ENCODE peak calls at places on chromosomes 5 and 9, in four cellular contexts. Y is H1, U is mesendoderm, O is IMR-90. I is an unnamed sample.

GRCh38 chr9:6708732-6709131 is 49.0 kb upstream of the KDM4C start:
- DNase-seq in Y (no peak), U (peak), O (no peak), I (no peak)

GRCh38 chr9:121182976-121183375 is 18.7 kb downstream of the RAB14 start:
- DNase-seq in Y (no peak), U (no peak), O (no peak), I (no peak)

GRCh38 chr9:36936498-36936831 is 97.6 kb downstream of the PAX5 start:
- DNase-seq in Y (no peak), U (no peak), O (no peak), I (no peak)

GRCh38 chr5:140255460-140256157 is 47.3 kb downstream of the PFDN1 start:
- DNase-seq in Y (no peak), U (no peak), O (no peak), I (no peak)

GRCh38 chr5:159316519-159317383 is 13.5 kb downstream of the IL12B start:
- DNase-seq in Y (no peak), U (peak), O (peak), I (peak)

GRCh38 chr5:14699807-14700400 is 35.4 kb downstream of the OTULIN start:
- DNase-seq in Y (no peak), U (no peak), O (no peak), I (no peak)

GRCh38 chr5:179802207-179802883 is 4.3 kb downstream of the MGAT4B start:
- DNase-seq in Y (no peak), U (no peak), O (no peak), I (no peak)

GRCh38 chr9:122119166-122119521 is 26.0 kb upstream of the TTLL11 start:
- DNase-seq in Y (no peak), U (no peak), O (no peak), I (no peak)

GRCh38 chr9:124215551-124215910 is 42.2 kb upstream of the NEK6 start:
- DNase-seq in Y (no peak), U (no peak), O (no peak), I (no peak)

GRCh38 chr5:98638111-98638510 is 135.4 kb upstream of the RGMB start:
- DNase-seq in Y (no peak), U (no peak), O (no peak), I (no peak)

GRCh38 chr5:126015244-126016054 is 407.8 kb upstream of the GRAMD2B start:
- DNase-seq in Y (no peak), U (peak), O (peak), I (no peak)

GRCh38 chr9:468766-469496 is 254.3 kb downstream of the DOCK8 start:
- DNase-seq in Y (no peak), U (no peak), O (no peak), I (no peak)

GRCh38 chr5:167011196-167011595 is 1280.2 kb upstream of the WWC1 start:
- DNase-seq in Y (no peak), U (no peak), O (no peak), I (no peak)

GRCh38 chr5:44332360-44332971 is 56.8 kb downstream of the FGF10 start:
- DNase-seq in Y (no peak), U (peak), O (peak), I (no peak)

GRCh38 chr5:123454236-123454911 is 31.2 kb upstream of the CEP120 start:
- DNase-seq in Y (no peak), U (no peak), O (peak), I (no peak)

GRCh38 chr5:179303801-179304200 is 41.5 kb downstream of the ADAMTS2 start:
- DNase-seq in Y (no peak), U (no peak), O (no peak), I (no peak)

GRCh38 chr5:54761213-54761701 is 224.1 kb downstream of the ESM1 start:
- DNase-seq in Y (no peak), U (no peak), O (peak), I (no peak)

GRCh38 chr5:126335871-126336270 is 87.3 kb upstream of the GRAMD2B start:
- DNase-seq in Y (no peak), U (no peak), O (peak), I (no peak)

GRCh38 chr9:6439051-6439703 is 26.2 kb downstream of the UHRF2 start:
- DNase-seq in Y (no peak), U (no peak), O (no peak), I (no peak)

GRCh38 chr5:168843277-168843997 is 264.3 kb upstream of the PANK3 start:
- DNase-seq in Y (no peak), U (no peak), O (no peak), I (no peak)

GRCh38 chr9:129012893-129013448 is 15.2 kb downstream of the SH3GLB2 start:
- DNase-seq in Y (no peak), U (no peak), O (no peak), I (no peak)
- H3K23ac ChIP-seq in Y (no peak), U (no peak), O (no peak), I (no peak)

GRCh38 chr5:3905521-3905920 is 309.9 kb downstream of the IRX1 start:
- DNase-seq in Y (no peak), U (no peak), O (no peak), I (no peak)

GRCh38 chr5:3899093-3899492 is 303.5 kb downstream of the IRX1 start:
- DNase-seq in Y (no peak), U (peak), O (no peak), I (no peak)

GRCh38 chr5:3905031-3905430 is 309.4 kb downstream of the IRX1 start:
- DNase-seq in Y (no peak), U (no peak), O (no peak), I (no peak)

GRCh38 chr5:3904584-3904983 is 309.0 kb downstream of the IRX1 start:
- DNase-seq in Y (no peak), U (no peak), O (no peak), I (no peak)
- H3K56ac ChIP-seq in Y (no peak), U (no peak), O (no peak), I (no peak)

GRCh38 chr5:171312129-171312819 is 3.2 kb downstream of the TLX3 start:
- DNase-seq in Y (no peak), U (no peak), O (no peak), I (peak)
- H3K23ac ChIP-seq in Y (no peak), U (no peak), O (no peak), I (no peak)

GRCh38 chr5:66066826-66067225 is 77.3 kb upstream of the SREK1 start:
- DNase-seq in Y (no peak), U (no peak), O (no peak), I (no peak)
- H3K56ac ChIP-seq in Y (no peak), U (no peak), O (no peak), I (no peak)

GRCh38 chr5:56585973-56586740 is 229.2 kb upstream of the MAP3K1 start:
- DNase-seq in Y (no peak), U (no peak), O (peak), I (no peak)
- H3K23ac ChIP-seq in Y (no peak), U (no peak), O (peak), I (no peak)

GRCh38 chr5:2757563-2758311 is 6.3 kb upstream of the IRX2 start:
- DNase-seq in Y (no peak), U (peak), O (peak), I (peak)

GRCh38 chr5:2755371-2755715 is 3.9 kb upstream of the IRX2 start:
- DNase-seq in Y (no peak), U (no peak), O (no peak), I (no peak)

GRCh38 chr5:2756211-2756746 is 4.8 kb upstream of the IRX2 start:
- DNase-seq in Y (no peak), U (peak), O (peak), I (peak)

GRCh38 chr5:2755811-2756210 is 4.3 kb upstream of the IRX2 start:
- DNase-seq in Y (no peak), U (no peak), O (no peak), I (no peak)

GRCh38 chr5:2756764-2757163 is 5.3 kb upstream of the IRX2 start:
- DNase-seq in Y (no peak), U (peak), O (no peak), I (peak)
- H3K56ac ChIP-seq in Y (no peak), U (peak), O (no peak), I (no peak)

GRCh38 chr9:136438548-136438908 is 1.1 kb downstream of the INPP5E start:
- DNase-seq in Y (no peak), U (peak), O (peak), I (no peak)
- H3K23ac ChIP-seq in Y (no peak), U (peak), O (peak), I (no peak)

DNA sequence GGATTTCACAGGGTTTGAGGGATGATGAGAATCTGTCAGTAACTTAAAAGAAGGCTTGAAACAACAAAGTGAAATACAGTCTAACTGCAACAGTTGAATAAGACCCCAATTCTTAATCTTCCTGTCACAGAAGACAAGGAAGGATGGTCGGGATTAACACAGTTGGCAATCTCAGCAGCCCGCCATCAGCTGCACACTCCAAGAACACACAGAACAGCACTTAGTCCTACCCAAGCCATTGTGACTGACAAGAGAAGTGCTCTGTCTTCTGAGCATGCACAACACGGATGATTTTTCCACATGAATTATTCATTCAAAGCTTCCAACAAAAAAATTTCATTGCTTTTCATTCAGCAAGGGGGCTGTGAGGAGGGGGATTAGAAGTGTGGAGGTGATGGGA is 576.1 kb downstream of the TLE4 start:
- DNase-seq in Y (no peak), U (no peak), O (no peak), I (no peak)
- H3K56ac ChIP-seq in Y (no peak), U (no peak), O (no peak), I (no peak)

GRCh38 chr9:131116281-131117101 is 8.9 kb upstream of the NUP214 start:
- DNase-seq in Y (no peak), U (no peak), O (no peak), I (no peak)
- H3K23ac ChIP-seq in Y (no peak), U (no peak), O (no peak), I (no peak)

I was measured in H9.